ENCODE peak calls at places on chromosome 1, in seven cellular contexts. V is DMS53, M is SJSA1, Y is dorsolateral prefrontal cortex, G is fibroblast of pulmonary artery, K is fibroblast of the conjunctiva, D is lower leg skin. W is an unnamed sample.

GRCh38 chr1:115227683-115228082 is 110.4 kb downstream of the NGF start:
- DNase-seq in V (no peak), M (no peak), D (no peak), G (no peak), Y (no peak), K (no peak), W (no peak)

GRCh38 chr1:54280652-54281051 is 80.7 kb downstream of the MRPL37 start:
- DNase-seq in M (peak), K (no peak), Y (peak), V (no peak), D (no peak), G (no peak), W (no peak)

GRCh38 chr1:239253032-239253431 is 133.3 kb upstream of the CHRM3 start:
- DNase-seq in V (peak), Y (no peak), K (no peak), G (no peak), M (no peak), D (no peak), W (no peak)

GRCh38 chr1:94014087-94014486 is 104.9 kb upstream of the GCLM start:
- DNase-seq in Y (no peak), V (no peak), M (no peak), G (no peak), D (no peak), K (no peak), W (no peak)

GRCh38 chr1:61566177-61566576 is 158.8 kb downstream of the TM2D1 start:
- DNase-seq in V (no peak), Y (no peak), K (no peak), M (no peak), G (no peak), D (no peak), W (no peak)

GRCh38 chr1:15952317-15953258 is 23.3 kb downstream of the ZBTB17 start:
- DNase-seq in G (peak), Y (no peak), D (no peak), V (no peak), K (peak), M (peak), W (no peak)

GRCh38 chr1:230083053-230083452 is 16.0 kb downstream of the GALNT2 start:
- DNase-seq in Y (no peak), K (no peak), G (no peak), V (no peak), D (no peak), M (no peak), W (no peak)

GRCh38 chr1:228393268-228393699 is 13.4 kb downstream of the TRIM11 start:
- DNase-seq in V (peak), M (peak), K (no peak), D (no peak), G (peak), Y (no peak), W (no peak)

GRCh38 chr1:109191377-109191776 is 22.3 kb upstream of the SARS1 start:
- DNase-seq in Y (no peak), V (no peak), M (peak), D (no peak), K (no peak), G (no peak), W (no peak)

GRCh38 chr1:153513023-153513422 is 22.8 kb downstream of the S100A6 start:
- DNase-seq in D (no peak), V (peak), G (no peak), K (no peak), Y (no peak), M (no peak), W (no peak)

GRCh38 chr1:116855788-116856187 is 53.9 kb upstream of the PTGFRN start:
- DNase-seq in M (no peak), Y (no peak), D (no peak), V (no peak), K (peak), G (peak), W (no peak)

GRCh38 chr1:173050865-173051264 is at the start of gene TNFSF18:
- DNase-seq in M (no peak), D (peak), K (peak), Y (no peak), V (peak), G (peak), W (no peak)

GRCh38 chr1:41456847-41457540 is 27.5 kb downstream of the EDN2 start:
- DNase-seq in V (no peak), M (no peak), D (no peak), Y (no peak), G (no peak), K (no peak), W (no peak)

GRCh38 chr1:23537296-23537993 is 6.4 kb upstream of the E2F2 start:
- DNase-seq in K (no peak), G (peak), V (peak), D (no peak), M (no peak), Y (no peak), W (no peak)

GRCh38 chr1:1373051-1373450 is 2.0 kb downstream of the AURKAIP1 start:
- DNase-seq in M (no peak), V (no peak), D (no peak), G (no peak), K (no peak), Y (no peak), W (no peak)

GRCh38 chr1:160046494-160047115 is 14.8 kb upstream of the PIGM start:
- DNase-seq in D (peak), Y (peak), K (peak), M (no peak), G (peak), V (peak), W (peak)

GRCh38 chr1:155086856-155087535 is 8.4 kb downstream of the EFNA3 start:
- DNase-seq in Y (no peak), V (no peak), K (no peak), D (no peak), G (no peak), M (no peak), W (no peak)

GRCh38 chr1:162939035-162939434 is 78.1 kb upstream of the CCDC190 start:
- DNase-seq in M (no peak), D (no peak), G (no peak), K (no peak), Y (no peak), V (no peak), W (no peak)

GRCh38 chr1:184539580-184539979 is 152.8 kb downstream of the C1orf21 start:
- DNase-seq in G (no peak), K (no peak), D (no peak), Y (no peak), M (no peak), V (no peak), W (no peak)

GRCh38 chr1:183810172-183810571 is 5.3 kb downstream of the RGL1 start:
- DNase-seq in Y (no peak), G (no peak), V (no peak), K (no peak), D (no peak), M (no peak), W (no peak)

GRCh38 chr1:174322202-174322862 is 125.4 kb upstream of the GPR52 start:
- DNase-seq in G (no peak), Y (no peak), M (no peak), D (no peak), K (no peak), V (no peak), W (no peak)

GRCh38 chr1:26350701-26351590 is 3.0 kb downstream of the CRYBG2 start:
- DNase-seq in Y (no peak), D (no peak), V (no peak), G (peak), M (no peak), K (no peak), W (no peak)

GRCh38 chr1:191869790-191870312 is 288.4 kb upstream of the RGS18 start:
- DNase-seq in M (no peak), D (no peak), G (no peak), V (no peak), K (no peak), Y (no peak), W (no peak)

GRCh38 chr1:41362357-41362721 is 1.1 kb downstream of the FOXO6 start:
- DNase-seq in V (peak), K (no peak), Y (no peak), D (no peak), M (no peak), G (no peak), W (no peak)

GRCh38 chr1:198904356-198904755 is 265.5 kb downstream of the PTPRC start:
- DNase-seq in K (no peak), D (no peak), G (peak), M (no peak), V (no peak), Y (no peak), W (no peak)

GRCh38 chr1:192363177-192363576 is 46.4 kb downstream of the RGS21 start:
- DNase-seq in K (no peak), M (no peak), V (peak), D (no peak), Y (no peak), G (no peak), W (no peak)

GRCh38 chr1:14255711-14256110 is 342.8 kb upstream of the KAZN start:
- DNase-seq in K (no peak), G (no peak), M (no peak), D (no peak), V (no peak), Y (no peak), W (no peak)

GRCh38 chr1:222369991-222370910 is 177.7 kb downstream of the HHIPL2 start:
- DNase-seq in M (peak), K (no peak), G (peak), D (no peak), V (no peak), Y (no peak), W (no peak)